ENCODE peak calls at places on chromosomes 16 and 17, in four cellular contexts. C, D, E and K are unnamed samples.

GRCh38 chr17:10702574-10702973 is 5.2 kb downstream of the ADPRM start:
- DNase-seq in C (no peak), D (no peak), E (no peak), K (no peak)

GRCh38 chr17:9225305-9226101 is 204.2 kb downstream of the NTN1 start:
- DNase-seq in D (no peak), E (peak; percentile 47), C (peak; percentile 62), K (no peak)

GRCh38 chr16:67936876-67937605 is 391 bp upstream of the PSMB10 start:
- DNase-seq in D (peak; percentile 65), E (no peak), C (no peak), K (peak; percentile 65)

GRCh38 chr17:13888043-13888442 is 181.3 kb upstream of the COX10 start:
- DNase-seq in D (no peak), E (peak; percentile 25), C (no peak), K (no peak)

GRCh38 chr16:89020068-89020924 is 43.3 kb upstream of the CBFA2T3 start:
- DNase-seq in E (no peak), D (peak; percentile 59), C (no peak), K (peak; percentile 81)

GRCh38 chr16:68463904-68464303 is 15.6 kb upstream of the SMPD3 start:
- DNase-seq in E (no peak), D (no peak), C (no peak), K (no peak)

GRCh38 chr17:75824591-75825518 is 19.3 kb downstream of the UNC13D start:
- DNase-seq in D (no peak), E (no peak), C (no peak), K (no peak)

GRCh38 chr16:8959921-8960787 is 3.6 kb downstream of the USP7 start:
- DNase-seq in C (no peak), E (peak; percentile 52), D (no peak), K (no peak)

GRCh38 chr17:2054740-2055493 is at the start of gene HIC1:
- DNase-seq in D (no peak), E (peak; percentile 93), C (peak; percentile 80), K (peak; percentile 51)

GRCh38 chr16:5428932-5429331 is 331.3 kb upstream of the EEF2KMT start:
- DNase-seq in D (no peak), E (no peak), C (peak; percentile 55), K (no peak)

GRCh38 chr17:80058311-80058955 is 22.0 kb downstream of the CCDC40 start:
- DNase-seq in C (no peak), E (no peak), D (no peak), K (no peak)

GRCh38 chr17:28613916-28614315 is at the start of gene RSKR:
- DNase-seq in E (no peak), D (no peak), C (no peak), K (no peak)

GRCh38 chr16:81650982-81651562 is 128.0 kb upstream of the PLCG2 start:
- DNase-seq in E (no peak), D (no peak), C (peak; percentile 66), K (peak; percentile 66)

GRCh38 chr17:1989135-1989534 is 36.0 kb downstream of the RTN4RL1 start:
- DNase-seq in E (no peak), D (no peak), C (no peak), K (no peak)

GRCh38 chr17:7716901-7717755 is at the start of gene DNAH2:
- DNase-seq in C (peak; percentile 96), D (no peak), E (peak; percentile 97), K (peak; percentile 73)

GRCh38 chr17:62857526-62857925 is 49.4 kb upstream of the MARCHF10 start:
- DNase-seq in C (no peak), E (no peak), D (no peak), K (no peak)

GRCh38 chr17:48544356-48545021 is 420 bp downstream of the HOXB2 start:
- DNase-seq in E (no peak), C (peak; percentile 70), D (no peak), K (peak; percentile 61)

GRCh38 chr17:60134396-60135159 is 15.2 kb upstream of the CA4 start:
- DNase-seq in D (no peak), E (peak; percentile 69), C (no peak), K (peak; percentile 63)

GRCh38 chr17:57811633-57812280 is 38.1 kb downstream of the MRPS23 start:
- DNase-seq in C (no peak), E (peak; percentile 54), D (no peak), K (no peak)

GRCh38 chr16:67283039-67283825 is 3.9 kb downstream of the PLEKHG4 start:
- DNase-seq in E (no peak), C (no peak), D (no peak), K (no peak)

GRCh38 chr17:78390241-78391050 is 12.0 kb downstream of the PGS1 start:
- DNase-seq in E (peak; percentile 76), C (no peak), D (no peak), K (no peak)

GRCh38 chr16:78624349-78624748 is 524.9 kb downstream of the WWOX start:
- DNase-seq in D (no peak), E (peak; percentile 27), C (no peak), K (no peak)

GRCh38 chr17:76265624-76266243 is 586 bp downstream of the UBALD2 start:
- DNase-seq in D (no peak), E (peak; percentile 84), C (peak; percentile 56), K (peak; percentile 69)

GRCh38 chr17:63482509-63482908 is 5.6 kb downstream of the ACE start:
- DNase-seq in E (peak; percentile 31), D (no peak), C (no peak), K (no peak)

GRCh38 chr16:1973461-1974156 is 1.8 kb downstream of the TBL3 start:
- DNase-seq in D (no peak), C (no peak), E (no peak), K (no peak)

GRCh38 chr16:2592786-2593185 is 55.0 kb downstream of the PDPK1 start:
- DNase-seq in D (no peak), E (peak; percentile 27), C (no peak), K (no peak)

GRCh38 chr16:66429290-66429962 is 2.3 kb downstream of the BEAN1 start:
- DNase-seq in E (peak; percentile 43), D (no peak), C (no peak), K (no peak)

GRCh38 chr17:59427425-59427921 is 96.0 kb downstream of the YPEL2 start:
- DNase-seq in E (no peak), C (no peak), D (no peak), K (no peak)

GRCh38 chr17:11330871-11331270 is 89.9 kb downstream of the SHISA6 start:
- DNase-seq in E (no peak), D (no peak), C (peak; percentile 29), K (no peak)

GRCh38 chr17:66406701-66407644 is 104.6 kb downstream of the PRKCA start:
- DNase-seq in D (no peak), E (no peak), C (no peak), K (no peak)

GRCh38 chr17:33052856-33053255 is 61.2 kb downstream of the SPACA3 start:
- DNase-seq in C (no peak), E (no peak), D (no peak), K (no peak)

GRCh38 chr17:36920032-36921000 is 17.0 kb upstream of the LHX1 start:
- DNase-seq in D (no peak), E (no peak), C (no peak), K (peak; percentile 79)

GRCh38 chr16:67430504-67431076 is 331 bp upstream of the HSD11B2 start:
- DNase-seq in C (no peak), D (no peak), E (peak; percentile 68), K (peak; percentile 58)

GRCh38 chr17:37650419-37651003 is 7.3 kb upstream of the DDX52 start:
- DNase-seq in D (no peak), C (peak; percentile 43), E (peak; percentile 54), K (peak; percentile 42)

GRCh38 chr17:36014946-36015345 is 2.8 kb downstream of the CCL23 start:
- DNase-seq in E (no peak), D (no peak), C (no peak), K (no peak)

GRCh38 chr16:8962393-8963009 is 1.2 kb downstream of the USP7 start:
- DNase-seq in D (no peak), E (peak; percentile 53), C (no peak), K (peak; percentile 35)

DNA sequence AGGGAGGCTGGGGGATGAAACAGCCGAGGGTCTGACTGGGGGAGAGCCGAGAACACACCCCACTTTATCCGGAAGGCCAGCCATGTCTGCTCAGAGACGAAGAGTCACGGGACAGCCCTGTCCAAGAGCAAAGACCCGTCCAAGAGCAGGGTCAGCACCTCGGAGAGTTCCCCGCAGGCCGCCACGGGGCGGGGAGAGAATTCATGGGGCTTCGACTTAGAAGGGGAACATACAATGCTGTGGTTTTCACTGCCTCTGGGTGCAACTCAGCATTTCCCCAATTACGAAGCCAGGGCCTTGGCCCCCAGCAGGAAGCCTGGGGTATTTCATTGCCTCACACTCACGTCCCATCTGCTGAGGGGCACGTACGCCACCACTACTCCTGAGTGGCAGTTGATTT is 59.3 kb downstream of the JPH3 start:
- DNase-seq in C (peak; percentile 82), D (no peak), E (no peak), K (peak; percentile 72)
- TF ChIP-seq USF1 in C (peak; percentile 67), D (no peak), E (no peak), K (peak; percentile 48)

GRCh38 chr16:84396537-84397008 is 28.2 kb downstream of the ATP2C2 start:
- DNase-seq in E (no peak), D (no peak), C (no peak), K (no peak)
- TF ChIP-seq USF1 in E (no peak), D (no peak), C (no peak), K (no peak)

GRCh38 chr16:51445250-51445649 is 294.2 kb upstream of the SALL1 start:
- DNase-seq in C (no peak), E (no peak), D (no peak), K (no peak)

GRCh38 chr16:51453296-51453695 is 302.2 kb upstream of the SALL1 start:
- DNase-seq in D (no peak), E (no peak), C (no peak), K (no peak)

GRCh38 chr16:51450913-51451312 is 299.8 kb upstream of the SALL1 start:
- DNase-seq in E (no peak), C (no peak), D (no peak), K (no peak)

GRCh38 chr16:51449441-51449840 is 298.4 kb upstream of the SALL1 start:
- DNase-seq in C (no peak), D (no peak), E (no peak), K (no peak)
- TF ChIP-seq USF1 in C (no peak), D (no peak), E (no peak), K (no peak)

GRCh38 chr16:35149550-35149949 is 1690.1 kb downstream of the TP53TG3F start:
- DNase-seq in C (no peak), E (no peak), D (no peak), K (no peak)

GRCh38 chr16:35148748-35149147 is 1689.3 kb downstream of the TP53TG3F start:
- DNase-seq in E (no peak), D (no peak), C (no peak), K (no peak)

GRCh38 chr16:35152067-35152627 is 1692.7 kb downstream of the TP53TG3F start:
- DNase-seq in E (no peak), C (no peak), D (no peak), K (no peak)

GRCh38 chr16:35150805-35151312 is 1691.4 kb downstream of the TP53TG3F start:
- DNase-seq in D (no peak), C (no peak), E (no peak), K (no peak)

GRCh38 chr16:35154627-35155026 is 1695.2 kb downstream of the TP53TG3F start:
- DNase-seq in C (no peak), D (no peak), E (no peak), K (no peak)
- TF ChIP-seq USF1 in C (no peak), D (no peak), E (no peak), K (no peak)